ENCODE peak calls at places on chromosomes 4 and X, in four cellular contexts. P is lower leg skin, S is cardiac fibroblast, T is choroid plexus epithelial cell. R is an unnamed sample.

GRCh38 chrX:149950681-149951080 is 12.4 kb upstream of the EOLA2 start:
- DNase-seq in P (peak), S (peak), T (peak), R (peak)

GRCh38 chrX:103498786-103499185 is 20.5 kb downstream of the RAB40A start:
- DNase-seq in P (no peak), S (no peak), T (no peak), R (peak)

GRCh38 chr4:111028829-111029228 is 406.0 kb upstream of the PITX2 start:
- DNase-seq in P (no peak), S (peak), T (no peak), R (no peak)

GRCh38 chr4:77157859-77158486 is 966 bp downstream of the CCNG2 start:
- DNase-seq in P (peak), S (peak), T (peak), R (peak)

GRCh38 chr4:7021930-7022658 is 21.1 kb upstream of the TADA2B start:
- DNase-seq in P (no peak), S (peak), T (peak), R (no peak)

GRCh38 chr4:169070895-169071218 is 60.8 kb upstream of the CBR4 start:
- DNase-seq in P (no peak), S (peak), T (peak), R (no peak)

GRCh38 chrX:143081231-143081630 is 55.5 kb downstream of the SPANXN4 start:
- DNase-seq in P (no peak), S (no peak), T (no peak), R (no peak)

GRCh38 chr4:64584981-64585557 is 175.8 kb upstream of the TECRL start:
- DNase-seq in P (no peak), S (peak), T (peak), R (peak)

GRCh38 chr4:108192056-108192455 is 23.3 kb upstream of the LEF1 start:
- DNase-seq in P (no peak), S (no peak), T (no peak), R (no peak)

GRCh38 chr4:180190382-180190781 is 2052.8 kb upstream of the TENM3 start:
- DNase-seq in P (no peak), S (no peak), T (no peak), R (no peak)

GRCh38 chr4:80878218-80878617 is 152.3 kb upstream of the BMP3 start:
- DNase-seq in P (no peak), S (no peak), T (peak), R (no peak)

GRCh38 chr4:80875642-80876041 is 154.9 kb upstream of the BMP3 start:
- DNase-seq in P (no peak), S (no peak), T (no peak), R (no peak)

GRCh38 chr4:80876810-80877209 is 153.7 kb upstream of the BMP3 start:
- DNase-seq in P (no peak), S (no peak), T (no peak), R (no peak)
- TF ChIP-seq CTCF in P (no peak), S (no peak), T (no peak), R (no peak)

GRCh38 chr4:140996757-140997156 is 136.5 kb downstream of the RNF150 start:
- DNase-seq in P (no peak), S (peak), T (peak), R (no peak)
- TF ChIP-seq CTCF in P (no peak), S (no peak), T (no peak), R (no peak)

GRCh38 chr4:189117426-189117825 is 823.2 kb upstream of the FRG1 start:
- DNase-seq in P (no peak), S (peak), T (no peak), R (no peak)
- TF ChIP-seq CTCF in P (no peak), S (no peak), T (no peak), R (no peak)

DNA sequence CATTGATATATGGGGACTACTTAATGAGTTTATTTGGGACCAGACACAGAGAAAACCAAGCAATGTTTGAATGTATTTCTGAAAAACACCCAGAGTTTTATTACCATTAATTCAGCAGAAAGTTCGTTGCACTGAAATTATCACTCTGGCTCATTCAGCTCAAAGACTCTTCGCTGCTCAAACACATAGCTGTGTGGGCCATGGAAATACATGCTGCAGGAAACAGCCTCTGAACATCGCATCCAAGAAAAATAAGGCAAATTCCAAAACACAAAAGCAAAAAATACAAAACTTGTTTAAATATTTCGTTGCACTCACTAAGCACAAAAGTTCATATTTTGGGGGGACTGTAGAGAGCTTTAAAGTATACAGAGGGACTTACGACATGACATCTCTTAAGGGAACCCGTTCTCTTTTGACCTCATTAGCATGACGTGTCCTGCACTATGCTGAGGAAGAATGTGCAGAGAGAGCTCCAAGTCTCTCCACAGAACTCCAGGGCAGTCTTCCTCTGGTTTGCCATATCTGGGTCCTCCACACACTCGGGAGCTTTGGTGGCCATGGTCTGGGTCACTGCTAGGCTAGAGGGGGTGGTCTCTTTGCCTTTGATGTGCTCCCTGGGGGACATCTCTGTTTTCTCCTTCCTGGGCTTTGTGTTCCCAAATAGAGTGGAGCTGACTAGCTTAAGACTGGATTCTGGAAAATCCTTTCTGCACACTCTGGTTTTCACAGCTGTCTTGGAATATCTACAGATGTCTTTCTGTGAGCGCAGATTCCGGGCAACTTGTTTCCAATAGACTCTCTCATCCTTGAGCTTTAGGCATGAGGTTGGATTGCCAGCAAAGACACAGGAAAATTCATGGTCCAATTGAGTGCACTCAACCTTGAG is 2.8 kb downstream of the FGFBP1 start:
- DNase-seq in P (no peak), S (peak), T (peak), R (no peak)
- TF ChIP-seq CTCF in P (no peak), S (no peak), T (no peak), R (no peak)

GRCh38 chr4:39446842-39447573 is 11.7 kb downstream of the RPL9 start:
- DNase-seq in P (peak), S (peak), T (peak), R (peak)
- TF ChIP-seq CTCF in P (no peak), S (peak), T (peak), R (no peak)

GRCh38 chrX:55098691-55099090 is 9.9 kb downstream of the PAGE2 start:
- DNase-seq in P (no peak), S (no peak), T (no peak), R (no peak)

DNA sequence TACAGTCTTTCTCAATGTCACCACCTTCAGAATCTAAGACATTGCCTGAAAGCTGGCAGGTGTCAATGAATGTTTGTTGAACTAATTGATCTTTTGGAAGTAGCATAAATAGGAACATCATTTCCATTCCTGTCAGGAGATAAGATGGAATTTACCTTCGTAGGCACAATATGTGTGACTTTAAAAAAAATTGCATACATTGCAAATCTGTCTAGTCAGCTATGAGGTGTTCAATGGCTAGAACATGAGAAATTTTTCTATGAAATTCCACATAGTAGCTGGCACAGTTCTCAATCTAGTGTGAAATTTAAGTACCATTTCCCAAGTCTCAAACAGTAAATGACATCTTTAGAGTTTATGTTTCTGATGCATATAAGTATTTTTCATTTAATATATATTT is 10.3 kb downstream of the PAGE2 start:
- DNase-seq in P (no peak), S (no peak), T (no peak), R (no peak)
- TF ChIP-seq CTCF in P (no peak), S (no peak), T (no peak), R (no peak)

DNA sequence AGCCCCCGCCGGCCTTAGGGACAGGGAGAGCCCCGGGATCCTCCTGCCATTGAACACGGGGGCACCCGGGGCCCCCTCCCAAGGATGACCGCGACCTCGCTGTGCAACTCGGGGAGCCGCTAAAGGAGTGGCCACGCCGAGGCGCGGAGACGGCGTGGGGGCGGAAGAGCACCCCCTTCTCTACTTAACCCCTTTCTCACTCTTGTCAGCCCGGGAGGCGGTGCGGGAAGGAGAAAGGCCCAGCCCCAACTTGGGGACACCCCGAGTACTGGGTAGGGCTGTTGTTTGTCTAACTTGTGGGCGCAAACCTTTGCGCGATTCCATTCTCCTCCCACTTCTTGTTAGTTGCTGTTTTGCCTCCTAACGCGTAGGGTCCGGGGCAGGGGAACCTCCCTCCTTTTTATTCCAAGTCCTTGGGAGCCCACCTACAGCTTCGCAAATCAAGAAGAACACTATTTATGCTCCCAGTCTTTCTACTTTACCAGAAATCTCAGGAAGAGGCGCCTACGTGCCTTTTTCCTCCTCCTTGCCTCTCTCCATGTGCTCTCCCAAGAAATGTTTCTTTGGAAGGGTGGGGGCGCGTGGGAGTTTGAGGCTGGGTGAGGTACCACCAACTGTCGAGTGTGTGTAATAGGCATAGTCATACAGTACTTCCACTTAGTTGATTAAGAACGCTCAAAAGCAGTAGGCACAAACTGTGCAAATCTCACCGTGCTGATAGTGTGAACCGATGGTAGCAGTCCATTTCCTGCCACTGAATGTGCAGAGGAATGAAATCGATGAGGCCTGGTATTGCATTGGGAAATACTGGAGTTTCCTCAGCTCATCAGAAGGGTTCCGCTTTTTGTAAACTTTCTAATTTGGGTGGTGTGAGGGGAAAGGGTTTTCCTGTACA is 810 bp downstream of the DIAPH2 start:
- DNase-seq in P (peak), S (peak), T (peak), R (peak)
- TF ChIP-seq CTCF in P (no peak), S (no peak), T (no peak), R (no peak)

GRCh38 chrX:122703762-122704161 is 480.3 kb upstream of the GRIA3 start:
- DNase-seq in P (no peak), S (peak), T (peak), R (no peak)
- TF ChIP-seq CTCF in P (no peak), S (peak), T (peak), R (no peak)

GRCh38 chrX:43560247-43560946 is 95.7 kb upstream of the MAOA start:
- DNase-seq in P (no peak), S (no peak), T (no peak), R (no peak)
- TF ChIP-seq CTCF in P (no peak), S (no peak), T (no peak), R (no peak)

R was measured in activated CD8-positive, alpha-beta T cell treated with anti-CD3 and anti-CD28 coated beads for 36 hours.